ENCODE peak calls at places on chromosomes 3 and 15, in ten cellular contexts. X is kidney tubule cell, P is amniotic stem cell, Q is NCI-H1417, O is bronchial epithelial cell, G is right cardiac atrium, B is activated T-cell treated with anti-CD3 and anti-CD28 coated beads for 48 hours, R is astrocyte, M is coronary artery, V is myocyte. T is an unnamed sample.

GRCh38 chr3:142951814-142952213 is 11.7 kb downstream of the PAQR9 start:
- DNase-seq in R (no peak), M (no peak), Q (no peak), V (no peak), P (no peak), X (no peak), G (no peak), B (no peak), O (no peak), T (no peak)

GRCh38 chr3:32374788-32375595 is 16.7 kb upstream of the CMTM7 start:
- DNase-seq in V (peak), X (peak), Q (peak), P (peak), O (peak), B (no peak), G (no peak), R (peak), M (no peak), T (peak)

GRCh38 chr15:101049282-101049681 is 130.1 kb downstream of the LRRK1 start:
- DNase-seq in G (no peak), X (no peak), Q (no peak), V (no peak), R (no peak), M (peak), B (no peak), P (no peak), O (no peak), T (no peak)

GRCh38 chr3:177569823-177570657 is 372.8 kb upstream of the TBL1XR1 start:
- DNase-seq in G (no peak), O (peak), R (no peak), X (no peak), M (no peak), Q (peak), V (no peak), B (no peak), P (no peak), T (peak)

GRCh38 chr15:86432861-86433260 is 353.2 kb downstream of the AGBL1 start:
- DNase-seq in Q (no peak), V (no peak), B (no peak), M (no peak), X (no peak), O (peak), G (no peak), R (no peak), P (no peak), T (peak)

GRCh38 chr3:155321418-155321817 is 27.9 kb upstream of the STRIT1 start:
- DNase-seq in R (no peak), B (no peak), P (no peak), O (no peak), V (no peak), G (no peak), M (no peak), X (no peak), Q (no peak), T (no peak)

GRCh38 chr3:173258721-173259120 is 117.7 kb upstream of the SPATA16 start:
- DNase-seq in V (no peak), M (no peak), Q (no peak), R (no peak), O (no peak), P (no peak), G (no peak), B (no peak), X (no peak), T (no peak)

GRCh38 chr3:87359025-87359424 is 82.6 kb upstream of the POU1F1 start:
- DNase-seq in B (no peak), R (no peak), V (no peak), P (no peak), M (no peak), X (no peak), O (no peak), G (no peak), Q (no peak), T (no peak)

GRCh38 chr15:84775867-84776449 is 27.6 kb downstream of the ZNF592 start:
- DNase-seq in P (no peak), G (no peak), M (no peak), B (no peak), R (no peak), Q (no peak), X (no peak), V (peak), O (no peak), T (no peak)

GRCh38 chr3:195906865-195907729 is 1.3 kb downstream of the TNK2 start:
- DNase-seq in X (no peak), P (no peak), B (peak), Q (peak), G (peak), M (no peak), R (no peak), V (peak), O (peak), T (peak)

GRCh38 chr3:127371338-127371737 is 83.5 kb upstream of the PRR20G start:
- DNase-seq in X (no peak), O (no peak), B (no peak), P (no peak), M (peak), R (no peak), V (no peak), G (no peak), Q (peak), T (no peak)

GRCh38 chr15:50128266-50128665 is 9.2 kb upstream of the ATP8B4 start:
- DNase-seq in P (no peak), O (no peak), X (no peak), V (no peak), M (no peak), G (peak), R (no peak), B (no peak), Q (no peak), T (no peak)

GRCh38 chr15:92930776-92931175 is 30.7 kb downstream of the CHD2 start:
- DNase-seq in B (no peak), Q (no peak), X (peak), O (peak), G (no peak), V (peak), R (peak), P (peak), M (no peak), T (peak)

GRCh38 chr15:94509259-94509658 is 277.9 kb downstream of the MCTP2 start:
- DNase-seq in Q (no peak), G (no peak), O (no peak), P (no peak), M (no peak), X (no peak), B (no peak), R (no peak), V (no peak), T (no peak)

GRCh38 chr15:41491889-41492288 is 1.8 kb upstream of the ITPKA start:
- DNase-seq in O (no peak), B (no peak), Q (no peak), V (no peak), X (no peak), G (no peak), R (no peak), P (no peak), M (no peak), T (no peak)

GRCh38 chr3:185651971-185652370 is 65.9 kb downstream of the SENP2 start:
- DNase-seq in B (no peak), X (no peak), P (no peak), Q (no peak), O (no peak), V (no peak), M (no peak), G (no peak), R (no peak), T (no peak)

GRCh38 chr15:70091649-70092461 is 5.9 kb downstream of the TLE3 start:
- DNase-seq in P (no peak), G (no peak), B (no peak), X (peak), R (peak), O (peak), M (no peak), Q (peak), V (no peak), T (peak)

GRCh38 chr15:98835889-98836288 is 171.7 kb downstream of the PGPEP1L start:
- DNase-seq in X (no peak), O (no peak), G (no peak), M (no peak), P (no peak), Q (no peak), B (no peak), R (no peak), V (no peak), T (no peak)

GRCh38 chr3:67947808-67948508 is 293.5 kb upstream of the SUCLG2 start:
- DNase-seq in Q (peak), R (no peak), X (peak), G (no peak), V (no peak), B (peak), M (no peak), O (no peak), P (no peak), T (no peak)

GRCh38 chr3:112794622-112795172 is 52.0 kb downstream of the CD200R1L start:
- DNase-seq in R (no peak), V (no peak), X (no peak), M (no peak), P (no peak), Q (no peak), G (no peak), O (no peak), B (no peak), T (no peak)

GRCh38 chr15:101534376-101534970 is 45.0 kb upstream of the PCSK6 start:
- DNase-seq in M (no peak), P (no peak), Q (no peak), R (no peak), G (no peak), O (no peak), V (no peak), X (no peak), B (no peak), T (no peak)

GRCh38 chr3:196947136-196947859 is 5.0 kb upstream of the NCBP2 start:
- DNase-seq in M (no peak), B (no peak), V (no peak), G (no peak), P (no peak), R (no peak), Q (no peak), O (no peak), X (no peak), T (no peak)

GRCh38 chr15:41874736-41875135 is 19.1 kb downstream of the SPTBN5 start:
- DNase-seq in X (no peak), P (no peak), O (no peak), M (no peak), R (no peak), V (no peak), Q (no peak), G (no peak), B (no peak), T (no peak)

GRCh38 chr3:105835606-105836005 is 33.2 kb downstream of the CBLB start:
- DNase-seq in M (no peak), R (no peak), X (no peak), V (no peak), Q (peak), P (no peak), O (no peak), B (no peak), G (no peak), T (no peak)

GRCh38 chr3:127690823-127691452 is 18.2 kb downstream of the ABTB1 start:
- DNase-seq in R (peak), G (peak), P (no peak), M (no peak), Q (peak), V (peak), B (no peak), X (peak), O (peak), T (peak)

GRCh38 chr3:8443829-8444791 is 57.5 kb upstream of the LMCD1 start:
- DNase-seq in R (peak), X (peak), G (peak), M (peak), V (peak), P (peak), O (peak), B (no peak), Q (peak), T (peak)

T was measured in epithelial cell of esophagus.